ENCODE peak calls at places on chromosomes 1 and 21, in nine cellular contexts. H is choroid plexus epithelial cell; L is central memory CD4-positive, alpha-beta T cell; G is activated CD8-positive, alpha-beta memory T cell treated with anti-CD3 and anti-CD28 coated beads, Interleukin-2, amount 50 U/mL, for 48 hours; Q is lower lobe of right lung; J is cardiac muscle cell; Y is activated CD4-positive, alpha-beta T cell treated with anti-CD3 and anti-CD28 coated beads for 48 hours; A is heart left ventricle; B is fibroblast of pulmonary artery. O is an unnamed sample.

GRCh38 chr1:184970691-184971161 is 3.6 kb downstream of the NIBAN1 start:
- DNase-seq in H (peak), L (no peak), G (no peak), Q (no peak), J (peak), Y (no peak), A (no peak), B (peak), O (no peak)

GRCh38 chr1:98205291-98206017 is 284.6 kb upstream of the DPYD start:
- DNase-seq in H (no peak), L (no peak), G (no peak), Q (no peak), J (no peak), Y (no peak), A (no peak), B (no peak), O (no peak)

GRCh38 chr1:230189276-230190183 is 122.5 kb downstream of the GALNT2 start:
- DNase-seq in H (no peak), L (no peak), G (no peak), Q (no peak), J (no peak), Y (no peak), A (no peak), B (no peak), O (no peak)

GRCh38 chr21:20968391-20968790 is 29.8 kb upstream of the NCAM2 start:
- DNase-seq in H (peak), L (no peak), G (no peak), Q (no peak), J (no peak), Y (no peak), A (no peak), B (no peak), O (no peak)

GRCh38 chr1:211259596-211260126 is 495 bp downstream of the RCOR3 start:
- DNase-seq in H (peak), L (no peak), G (no peak), Q (no peak), J (peak), Y (no peak), A (peak), B (peak), O (peak)

GRCh38 chr1:200628223-200628868 is 7.8 kb upstream of the KIF14 start:
- DNase-seq in H (no peak), L (peak), G (peak), Q (no peak), J (no peak), Y (peak), A (no peak), B (no peak), O (no peak)

GRCh38 chr1:209900734-209901133 is 37.3 kb upstream of the SYT14 start:
- DNase-seq in H (no peak), L (no peak), G (no peak), Q (no peak), J (peak), Y (no peak), A (no peak), B (peak), O (peak)

GRCh38 chr1:81695741-81696140 is 105.0 kb upstream of the ADGRL2 start:
- DNase-seq in H (peak), L (no peak), G (no peak), Q (no peak), J (peak), Y (no peak), A (peak), B (peak), O (no peak)

GRCh38 chr1:244092293-244093264 is 41.5 kb downstream of the ZBTB18 start:
- DNase-seq in H (peak), L (no peak), G (no peak), Q (no peak), J (peak), Y (no peak), A (no peak), B (peak), O (no peak)

GRCh38 chr1:45265244-45265643 is 58.8 kb upstream of the ZSWIM5 start:
- DNase-seq in H (no peak), L (no peak), G (no peak), Q (no peak), J (no peak), Y (no peak), A (no peak), B (no peak), O (no peak)

O was measured in RWPE1.